ENCODE peak calls at places on chromosomes 16 and 17, in eight cellular contexts. B, X, H, E, R, C, F and K are unnamed samples.

GRCh38 chr16:88772871-88773811 is 11.9 kb downstream of the PIEZO1 start:
- DNase-seq in B (no peak), X (no peak), H (peak), E (no peak), R (no peak), C (no peak), F (peak), K (no peak)

GRCh38 chr17:13727441-13728171 is 125.9 kb upstream of the HS3ST3A1 start:
- DNase-seq in B (no peak), X (no peak), H (no peak), E (no peak), R (no peak), C (no peak), F (no peak), K (no peak)

GRCh38 chr16:1126044-1126443 is 26.9 kb upstream of the CACNA1H start:
- DNase-seq in B (no peak), X (no peak), H (no peak), E (no peak), R (no peak), C (no peak), F (no peak), K (no peak)

GRCh38 chr17:78748730-78749317 is 33.2 kb downstream of the CYTH1 start:
- DNase-seq in B (no peak), X (no peak), H (peak), E (no peak), R (peak), C (peak), F (no peak), K (no peak)

GRCh38 chr16:25374556-25374955 is 116.9 kb upstream of the ZKSCAN2 start:
- DNase-seq in B (no peak), X (no peak), H (no peak), E (no peak), R (no peak), C (no peak), F (no peak), K (no peak)

GRCh38 chr17:72588961-72589360 is 468.1 kb downstream of the SOX9 start:
- DNase-seq in B (no peak), X (no peak), H (peak), E (no peak), R (no peak), C (no peak), F (no peak), K (no peak)

GRCh38 chr17:5942687-5943086 is 127.5 kb upstream of the WSCD1 start:
- DNase-seq in B (no peak), X (no peak), H (no peak), E (no peak), R (no peak), C (no peak), F (no peak), K (no peak)

GRCh38 chr16:23114131-23114904 is 34.9 kb downstream of the USP31 start:
- DNase-seq in B (no peak), X (no peak), H (no peak), E (no peak), R (no peak), C (no peak), F (no peak), K (no peak)

GRCh38 chr17:29742210-29742513 is 119.5 kb upstream of the CORO6 start:
- DNase-seq in B (no peak), X (no peak), H (no peak), E (no peak), R (no peak), C (no peak), F (no peak), K (no peak)

GRCh38 chr17:43732961-43733360 is 25.6 kb downstream of the SOST start:
- DNase-seq in B (no peak), X (no peak), H (no peak), E (no peak), R (no peak), C (no peak), F (no peak), K (no peak)

GRCh38 chr16:1784977-1785845 is 2.5 kb downstream of the NUBP2 start:
- DNase-seq in B (peak), X (no peak), H (no peak), E (no peak), R (no peak), C (no peak), F (no peak), K (no peak)

GRCh38 chr16:85141491-85142128 is 29.3 kb upstream of the CIBAR2 start:
- DNase-seq in B (no peak), X (no peak), H (no peak), E (no peak), R (no peak), C (no peak), F (no peak), K (no peak)

GRCh38 chr17:19647697-19648474 is 665 bp upstream of the ALDH3A2 start:
- DNase-seq in B (peak), X (no peak), H (peak), E (no peak), R (peak), C (no peak), F (peak), K (peak)

GRCh38 chr16:67893791-67894399 is 841 bp downstream of the PSKH1 start:
- DNase-seq in B (no peak), X (no peak), H (no peak), E (no peak), R (no peak), C (no peak), F (no peak), K (no peak)

GRCh38 chr17:4708436-4708835 is 2.0 kb upstream of the ARRB2 start:
- DNase-seq in B (peak), X (no peak), H (no peak), E (no peak), R (no peak), C (peak), F (peak), K (peak)